ENCODE peak calls at places on chromosomes 3 and 15, in four cellular contexts. C, W, F and A are unnamed samples. For H3K4me1 and H3K36me3, the result is how much of the 10 kb centered on the place peaks cover.

GRCh38 chr3:141895731-141896130 is 19.3 kb downstream of the ATP1B3 start:
- DNase-seq in C (no peak), W (no peak), F (no peak), A (no peak)

GRCh38 chr3:11641683-11642407 is 1.9 kb downstream of the VGLL4 start:
- DNase-seq in C (no peak), W (no peak), F (no peak), A (peak)

GRCh38 chr3:187368251-187368733 is at the start of gene RTP4:
- DNase-seq in C (peak), W (no peak), F (no peak), A (peak)

GRCh38 chr15:71275098-71275497 is 159.8 kb downstream of the THSD4 start:
- DNase-seq in C (no peak), W (no peak), F (no peak), A (no peak)

GRCh38 chr3:30318110-30318509 is 288.3 kb upstream of the TGFBR2 start:
- DNase-seq in C (no peak), W (no peak), F (no peak), A (no peak)

GRCh38 chr15:89936051-89936792 is 23.5 kb upstream of the ARPIN start:
- DNase-seq in C (no peak), W (no peak), F (no peak), A (peak)

GRCh38 chr15:80242132-80242769 is 9.8 kb downstream of the CTXND1 start:
- DNase-seq in C (no peak), W (peak), F (no peak), A (no peak)

GRCh38 chr3:170809021-170809974 is 60.7 kb downstream of the RPL22L1 start:
- DNase-seq in C (no peak), W (peak), F (no peak), A (no peak)

GRCh38 chr3:195794708-195795107 is 17.0 kb downstream of the MUC4 start:
- DNase-seq in C (no peak), W (no peak), F (no peak), A (no peak)

GRCh38 chr3:13025090-13025489 is 48.1 kb downstream of the IQSEC1 start:
- DNase-seq in C (peak), W (no peak), F (no peak), A (no peak)

GRCh38 chr3:73572371-73572770 is 52.4 kb downstream of the PDZRN3 start:
- DNase-seq in C (no peak), W (no peak), F (no peak), A (no peak)

GRCh38 chr3:66133050-66133757 is 87.6 kb upstream of the SLC25A26 start:
- DNase-seq in C (no peak), W (no peak), F (no peak), A (no peak)

GRCh38 chr3:127042634-127043033 is 59.7 kb downstream of the PLXNA1 start:
- DNase-seq in C (no peak), W (no peak), F (no peak), A (no peak)

GRCh38 chr3:115562636-115563267 is 60.6 kb upstream of the GAP43 start:
- DNase-seq in C (no peak), W (no peak), F (no peak), A (no peak)

GRCh38 chr3:156175570-156175969 is 55.2 kb downstream of the KCNAB1 start:
- DNase-seq in C (no peak), W (no peak), F (no peak), A (no peak)

GRCh38 chr3:43923101-43923979 is 232.6 kb downstream of the ABHD5 start:
- DNase-seq in C (no peak), W (no peak), F (no peak), A (no peak)

GRCh38 chr15:75836953-75837321 is 6.3 kb upstream of the UBE2Q2 start:
- DNase-seq in C (no peak), W (no peak), F (peak), A (peak)

GRCh38 chr15:36814085-36814484 is 234.7 kb downstream of the CDIN1 start:
- DNase-seq in C (no peak), W (no peak), F (no peak), A (no peak)

GRCh38 chr3:171753665-171754408 is 56.4 kb downstream of the PLD1 start:
- DNase-seq in C (no peak), W (no peak), F (no peak), A (no peak)

GRCh38 chr3:14877404-14877803 is 58.6 kb downstream of the FGD5 start:
- DNase-seq in C (no peak), W (no peak), F (no peak), A (no peak)

GRCh38 chr15:77107531-77108355 is 36.8 kb upstream of the TSPAN3 start:
- DNase-seq in C (peak), W (no peak), F (peak), A (peak)

GRCh38 chr15:25182736-25183445 is 228.1 kb downstream of the SNRPN start:
- DNase-seq in C (peak), W (peak), F (no peak), A (no peak)

GRCh38 chr3:115655761-115656282 is 32.5 kb downstream of the GAP43 start:
- DNase-seq in C (no peak), W (no peak), F (no peak), A (no peak)

GRCh38 chr15:68149059-68149458 is 56.1 kb downstream of the CALML4 start:
- DNase-seq in C (no peak), W (no peak), F (no peak), A (no peak)
- H3K27ac ChIP-seq in C (no peak), W (no peak), F (no peak), A (no peak)

GRCh38 chr3:121722346-121722745 is 27.2 kb downstream of the GOLGB1 start:
- DNase-seq in C (no peak), W (no peak), F (no peak), A (no peak)

GRCh38 chr3:121720163-121720562 is 29.4 kb downstream of the GOLGB1 start:
- DNase-seq in C (no peak), W (no peak), F (no peak), A (no peak)

GRCh38 chr3:121723485-121723884 is 26.1 kb downstream of the GOLGB1 start:
- DNase-seq in C (no peak), W (no peak), F (no peak), A (no peak)

GRCh38 chr3:121719423-121719822 is 30.1 kb downstream of the GOLGB1 start:
- DNase-seq in C (no peak), W (no peak), F (no peak), A (no peak)

DNA sequence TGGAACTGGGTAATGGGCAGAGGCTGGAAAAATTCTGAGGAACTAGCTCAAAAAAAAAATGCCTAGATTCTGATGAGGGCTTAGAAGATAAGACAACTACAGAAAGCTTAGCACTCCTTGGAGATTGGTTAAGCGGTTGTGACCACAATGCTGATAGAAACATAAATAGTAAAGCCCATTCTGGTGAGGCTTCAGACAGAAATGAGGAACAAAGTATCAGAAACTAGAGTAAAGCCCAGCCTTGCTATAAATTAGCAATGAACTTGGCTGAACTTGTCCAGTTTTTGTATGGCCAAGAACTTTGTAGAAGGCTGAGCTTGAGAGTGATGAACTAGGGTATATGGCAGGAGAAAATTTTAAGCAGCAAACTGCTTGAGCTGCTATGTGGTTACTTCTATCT is 25.4 kb downstream of the GOLGB1 start:
- DNase-seq in C (no peak), W (no peak), F (no peak), A (no peak)
- H3K4me1 ChIP-seq in C (under half), W (under half), F (under half), A (under half)

GRCh38 chr15:72344602-72345001 is 24.6 kb upstream of the CELF6 start:
- DNase-seq in C (no peak), W (no peak), F (no peak), A (no peak)
- H3K36me3 ChIP-seq in C (half or more), W (under half), F (under half), A (half or more)

GRCh38 chr3:110656394-110656793 is 415.2 kb upstream of the NECTIN3 start:
- DNase-seq in C (no peak), W (no peak), F (no peak), A (no peak)

GRCh38 chr3:110650752-110651151 is 420.9 kb upstream of the NECTIN3 start:
- DNase-seq in C (no peak), W (no peak), F (no peak), A (no peak)

GRCh38 chr3:110654820-110655522 is 416.6 kb upstream of the NECTIN3 start:
- DNase-seq in C (no peak), W (no peak), F (no peak), A (no peak)
- H3K27ac ChIP-seq in C (no peak), W (no peak), F (no peak), A (no peak)

GRCh38 chr15:44718927-44719292 is 7.6 kb downstream of the B2M start:
- DNase-seq in C (no peak), W (no peak), F (no peak), A (no peak)
- H3K4me1 ChIP-seq in C (under half), W (under half), F (half or more), A (half or more)

DNA sequence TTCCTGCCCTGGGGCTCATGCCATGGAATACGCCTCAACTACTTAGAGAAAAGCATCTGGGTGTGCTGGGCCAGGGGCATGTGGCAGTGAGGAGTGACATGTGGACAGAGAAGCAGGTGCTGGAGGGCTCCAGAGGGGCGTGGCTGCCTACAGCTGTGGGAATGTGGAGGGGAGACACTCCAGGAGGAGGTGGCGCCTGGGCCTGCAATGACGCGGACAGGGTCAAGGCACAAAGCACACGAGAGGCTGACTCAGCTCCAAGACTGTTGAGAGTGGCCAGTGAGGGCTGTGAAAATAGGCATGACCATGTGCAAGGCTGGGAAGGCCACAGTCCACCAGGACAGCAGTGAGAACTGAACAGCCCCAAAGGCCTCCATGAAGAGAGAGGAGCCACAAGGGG is 48.5 kb downstream of the PTH1R start:
- DNase-seq in C (no peak), W (no peak), F (no peak), A (no peak)
- H3K36me3 ChIP-seq in C (under half), W (under half), F (under half), A (under half)